ENCODE peak calls at places on chromosomes 1 and 21, in ten cellular contexts. One of them, this sample, is unnamed.

GRCh38 chr1:46205794-46206193 is 2.7 kb downstream of the LURAP1 start:
- DNase-seq in GM06990: no peak
- DNase-seq in thyroid gland: no peak
- DNase-seq in tibial nerve: no peak
- DNase-seq in CD8-positive, alpha-beta T cell: no peak
- DNase-seq in AG04450: no peak
- DNase-seq in cardiac muscle cell: no peak
- DNase-seq in lower lobe of right lung: no peak
- DNase-seq in Caco-2: no peak
- DNase-seq in spleen: no peak
- DNase-seq in this sample: no peak

GRCh38 chr1:223704921-223705878 is 7.1 kb upstream of the CAPN2 start:
- DNase-seq in GM06990: no peak
- DNase-seq in thyroid gland: no peak
- DNase-seq in tibial nerve: no peak
- DNase-seq in CD8-positive, alpha-beta T cell: no peak
- DNase-seq in AG04450: no peak
- DNase-seq in cardiac muscle cell: peak; percentile 74
- DNase-seq in lower lobe of right lung: no peak
- DNase-seq in Caco-2: no peak
- DNase-seq in spleen: no peak
- DNase-seq in this sample: no peak

GRCh38 chr21:42366292-42367010 is at the start of gene TFF1:
- DNase-seq in GM06990: no peak
- DNase-seq in thyroid gland: no peak
- DNase-seq in tibial nerve: no peak
- DNase-seq in CD8-positive, alpha-beta T cell: no peak
- DNase-seq in AG04450: no peak
- DNase-seq in cardiac muscle cell: no peak
- DNase-seq in lower lobe of right lung: no peak
- DNase-seq in Caco-2: peak; percentile 66
- DNase-seq in spleen: no peak
- DNase-seq in this sample: no peak

GRCh38 chr1:151990856-151991198 is 2.8 kb downstream of the S100A10 start:
- DNase-seq in GM06990: no peak
- DNase-seq in thyroid gland: peak; percentile 58
- DNase-seq in tibial nerve: no peak
- DNase-seq in CD8-positive, alpha-beta T cell: no peak
- DNase-seq in AG04450: no peak
- DNase-seq in cardiac muscle cell: peak; percentile 40
- DNase-seq in lower lobe of right lung: no peak
- DNase-seq in Caco-2: no peak
- DNase-seq in spleen: no peak
- DNase-seq in this sample: no peak

GRCh38 chr1:226400519-226401406 is 7.1 kb downstream of the PARP1 start:
- DNase-seq in GM06990: no peak
- DNase-seq in thyroid gland: no peak
- DNase-seq in tibial nerve: no peak
- DNase-seq in CD8-positive, alpha-beta T cell: no peak
- DNase-seq in AG04450: no peak
- DNase-seq in cardiac muscle cell: no peak
- DNase-seq in lower lobe of right lung: no peak
- DNase-seq in Caco-2: no peak
- DNase-seq in spleen: no peak
- DNase-seq in this sample: no peak

GRCh38 chr1:186828612-186829542 is at the start of gene PLA2G4A:
- DNase-seq in GM06990: no peak
- DNase-seq in thyroid gland: peak; percentile 38
- DNase-seq in tibial nerve: peak; percentile 15
- DNase-seq in CD8-positive, alpha-beta T cell: no peak
- DNase-seq in AG04450: no peak
- DNase-seq in cardiac muscle cell: peak; percentile 46
- DNase-seq in lower lobe of right lung: peak; percentile 69
- DNase-seq in Caco-2: peak; percentile 40
- DNase-seq in spleen: peak; percentile 79
- DNase-seq in this sample: no peak

GRCh38 chr1:114668373-114668772 is 1.5 kb downstream of the DENND2C start:
- DNase-seq in GM06990: no peak
- DNase-seq in thyroid gland: no peak
- DNase-seq in tibial nerve: no peak
- DNase-seq in CD8-positive, alpha-beta T cell: no peak
- DNase-seq in AG04450: no peak
- DNase-seq in cardiac muscle cell: no peak
- DNase-seq in lower lobe of right lung: no peak
- DNase-seq in Caco-2: no peak
- DNase-seq in spleen: no peak
- DNase-seq in this sample: no peak

GRCh38 chr1:220339581-220339980 is 67.3 kb upstream of the RAB3GAP2 start:
- DNase-seq in GM06990: no peak
- DNase-seq in thyroid gland: no peak
- DNase-seq in tibial nerve: no peak
- DNase-seq in CD8-positive, alpha-beta T cell: no peak
- DNase-seq in AG04450: no peak
- DNase-seq in cardiac muscle cell: no peak
- DNase-seq in lower lobe of right lung: no peak
- DNase-seq in Caco-2: no peak
- DNase-seq in spleen: no peak
- DNase-seq in this sample: no peak

GRCh38 chr1:17097787-17098186 is 21.5 kb downstream of the PADI2 start:
- DNase-seq in GM06990: no peak
- DNase-seq in thyroid gland: no peak
- DNase-seq in tibial nerve: no peak
- DNase-seq in CD8-positive, alpha-beta T cell: no peak
- DNase-seq in AG04450: no peak
- DNase-seq in cardiac muscle cell: no peak
- DNase-seq in lower lobe of right lung: no peak
- DNase-seq in Caco-2: no peak
- DNase-seq in spleen: peak; percentile 85
- DNase-seq in this sample: no peak

GRCh38 chr1:29270881-29271390 is 34.6 kb downstream of the PTPRU start:
- DNase-seq in GM06990: no peak
- DNase-seq in thyroid gland: no peak
- DNase-seq in tibial nerve: no peak
- DNase-seq in CD8-positive, alpha-beta T cell: no peak
- DNase-seq in AG04450: no peak
- DNase-seq in cardiac muscle cell: no peak
- DNase-seq in lower lobe of right lung: no peak
- DNase-seq in Caco-2: no peak
- DNase-seq in spleen: no peak
- DNase-seq in this sample: no peak

GRCh38 chr1:245579881-245580280 is 425.1 kb downstream of the KIF26B start:
- DNase-seq in GM06990: no peak
- DNase-seq in thyroid gland: no peak
- DNase-seq in tibial nerve: no peak
- DNase-seq in CD8-positive, alpha-beta T cell: no peak
- DNase-seq in AG04450: no peak
- DNase-seq in cardiac muscle cell: no peak
- DNase-seq in lower lobe of right lung: no peak
- DNase-seq in Caco-2: no peak
- DNase-seq in spleen: no peak
- DNase-seq in this sample: no peak

GRCh38 chr1:12519708-12520364 is 98.2 kb downstream of the DHRS3 start:
- DNase-seq in GM06990: no peak
- DNase-seq in thyroid gland: no peak
- DNase-seq in tibial nerve: no peak
- DNase-seq in CD8-positive, alpha-beta T cell: no peak
- DNase-seq in AG04450: no peak
- DNase-seq in cardiac muscle cell: no peak
- DNase-seq in lower lobe of right lung: no peak
- DNase-seq in Caco-2: no peak
- DNase-seq in spleen: no peak
- DNase-seq in this sample: no peak

DNA sequence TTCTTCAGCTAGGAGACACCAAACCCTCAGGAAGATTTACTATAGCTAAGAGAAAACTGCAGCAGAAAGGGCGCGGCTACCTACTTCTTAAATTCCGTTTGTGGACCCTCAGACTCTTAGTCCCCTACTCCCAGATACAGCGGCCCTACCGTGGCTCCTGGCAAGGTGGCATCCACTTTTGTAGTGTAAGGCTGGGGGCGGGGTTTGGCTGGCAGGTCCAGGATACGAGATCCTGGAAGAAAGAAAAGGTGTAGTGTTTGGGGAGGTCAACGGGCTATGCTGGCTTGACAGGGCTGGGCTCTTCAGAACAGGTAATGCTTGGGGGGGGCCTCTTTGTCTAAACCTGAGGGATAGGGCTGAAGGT is 280 bp downstream of the CREB3L4 start:
- DNase-seq in GM06990: no peak
- DNase-seq in thyroid gland: peak; percentile 67
- DNase-seq in tibial nerve: no peak
- DNase-seq in CD8-positive, alpha-beta T cell: no peak
- DNase-seq in AG04450: no peak
- DNase-seq in cardiac muscle cell: no peak
- DNase-seq in lower lobe of right lung: peak; percentile 79
- DNase-seq in Caco-2: peak; percentile 33
- DNase-seq in spleen: peak; percentile 86
- DNase-seq in this sample: no peak
- TF ChIP-seq CTCF in GM06990: no peak
- TF ChIP-seq CTCF in thyroid gland: no peak
- TF ChIP-seq CTCF in tibial nerve: no peak
- TF ChIP-seq CTCF in CD8-positive, alpha-beta T cell: no peak
- TF ChIP-seq CTCF in AG04450: no peak
- TF ChIP-seq CTCF in cardiac muscle cell: no peak
- TF ChIP-seq CTCF in lower lobe of right lung: no peak
- TF ChIP-seq CTCF in Caco-2: no peak
- TF ChIP-seq CTCF in spleen: no peak
- TF ChIP-seq CTCF in this sample: no peak

GRCh38 chr1:231550448-231550781 is 21.9 kb downstream of the TSNAX start:
- DNase-seq in GM06990: no peak
- DNase-seq in thyroid gland: no peak
- DNase-seq in tibial nerve: no peak
- DNase-seq in CD8-positive, alpha-beta T cell: no peak
- DNase-seq in AG04450: no peak
- DNase-seq in cardiac muscle cell: peak; percentile 43
- DNase-seq in lower lobe of right lung: no peak
- DNase-seq in Caco-2: peak; percentile 62
- DNase-seq in spleen: no peak
- DNase-seq in this sample: no peak
- TF ChIP-seq CTCF in GM06990: peak; percentile 60
- TF ChIP-seq CTCF in thyroid gland: peak; percentile 12
- TF ChIP-seq CTCF in tibial nerve: peak; percentile 13
- TF ChIP-seq CTCF in CD8-positive, alpha-beta T cell: peak; percentile 45
- TF ChIP-seq CTCF in AG04450: peak; percentile 59
- TF ChIP-seq CTCF in cardiac muscle cell: peak; percentile 48
- TF ChIP-seq CTCF in lower lobe of right lung: peak; percentile 30
- TF ChIP-seq CTCF in Caco-2: peak; percentile 73
- TF ChIP-seq CTCF in spleen: no peak
- TF ChIP-seq CTCF in this sample: peak; percentile 40

GRCh38 chr1:157176591-157177121 is 38.5 kb upstream of the ETV3 start:
- DNase-seq in GM06990: no peak
- DNase-seq in thyroid gland: peak; percentile 60
- DNase-seq in tibial nerve: no peak
- DNase-seq in CD8-positive, alpha-beta T cell: no peak
- DNase-seq in AG04450: no peak
- DNase-seq in cardiac muscle cell: no peak
- DNase-seq in lower lobe of right lung: no peak
- DNase-seq in Caco-2: no peak
- DNase-seq in spleen: no peak
- DNase-seq in this sample: no peak

GRCh38 chr1:157176016-157176415 is 37.8 kb upstream of the ETV3 start:
- DNase-seq in GM06990: no peak
- DNase-seq in thyroid gland: no peak
- DNase-seq in tibial nerve: no peak
- DNase-seq in CD8-positive, alpha-beta T cell: no peak
- DNase-seq in AG04450: no peak
- DNase-seq in cardiac muscle cell: no peak
- DNase-seq in lower lobe of right lung: no peak
- DNase-seq in Caco-2: no peak
- DNase-seq in spleen: no peak
- DNase-seq in this sample: no peak

GRCh38 chr1:157170677-157171515 is 32.7 kb upstream of the ETV3 start:
- DNase-seq in GM06990: no peak
- DNase-seq in thyroid gland: peak; percentile 12
- DNase-seq in tibial nerve: no peak
- DNase-seq in CD8-positive, alpha-beta T cell: no peak
- DNase-seq in AG04450: no peak
- DNase-seq in cardiac muscle cell: peak; percentile 75
- DNase-seq in lower lobe of right lung: peak; percentile 67
- DNase-seq in Caco-2: peak; percentile 67
- DNase-seq in spleen: no peak
- DNase-seq in this sample: peak; percentile 33

GRCh38 chr1:157177701-157178380 is 39.6 kb upstream of the ETV3 start:
- DNase-seq in GM06990: no peak
- DNase-seq in thyroid gland: no peak
- DNase-seq in tibial nerve: no peak
- DNase-seq in CD8-positive, alpha-beta T cell: no peak
- DNase-seq in AG04450: no peak
- DNase-seq in cardiac muscle cell: peak; percentile 39
- DNase-seq in lower lobe of right lung: no peak
- DNase-seq in Caco-2: no peak
- DNase-seq in spleen: no peak
- DNase-seq in this sample: no peak

DNA sequence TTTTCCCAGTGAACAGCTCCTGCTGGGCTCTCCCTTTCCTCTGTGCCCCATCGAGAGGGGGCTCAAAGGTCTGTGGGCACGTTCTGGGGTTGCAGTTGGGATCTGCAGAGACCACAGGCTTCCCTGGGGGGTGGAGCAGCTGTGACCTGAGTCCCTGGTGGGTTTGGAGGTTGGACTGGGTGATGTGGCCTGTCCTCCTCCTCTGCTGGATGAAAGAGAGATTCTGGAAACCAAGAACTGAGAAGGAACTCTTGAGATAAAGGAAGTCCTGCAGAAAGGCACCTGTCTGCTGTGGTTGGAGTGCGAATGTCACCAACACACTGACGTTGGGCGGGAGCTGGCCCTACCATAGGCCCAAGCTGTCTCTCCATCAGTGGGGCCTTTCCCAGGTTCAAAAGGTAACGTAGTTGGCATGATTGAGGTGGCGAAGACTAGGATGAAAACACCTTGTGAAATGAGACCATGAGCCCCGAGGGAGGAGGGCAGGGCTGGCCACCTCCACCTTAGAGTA is 35.8 kb upstream of the ETV3 start:
- DNase-seq in GM06990: no peak
- DNase-seq in thyroid gland: no peak
- DNase-seq in tibial nerve: no peak
- DNase-seq in CD8-positive, alpha-beta T cell: no peak
- DNase-seq in AG04450: no peak
- DNase-seq in cardiac muscle cell: no peak
- DNase-seq in lower lobe of right lung: no peak
- DNase-seq in Caco-2: no peak
- DNase-seq in spleen: no peak
- DNase-seq in this sample: no peak
- TF ChIP-seq CTCF in GM06990: no peak
- TF ChIP-seq CTCF in thyroid gland: no peak
- TF ChIP-seq CTCF in tibial nerve: no peak
- TF ChIP-seq CTCF in CD8-positive, alpha-beta T cell: no peak
- TF ChIP-seq CTCF in AG04450: no peak
- TF ChIP-seq CTCF in cardiac muscle cell: no peak
- TF ChIP-seq CTCF in lower lobe of right lung: no peak
- TF ChIP-seq CTCF in Caco-2: no peak
- TF ChIP-seq CTCF in spleen: no peak
- TF ChIP-seq CTCF in this sample: no peak

DNA sequence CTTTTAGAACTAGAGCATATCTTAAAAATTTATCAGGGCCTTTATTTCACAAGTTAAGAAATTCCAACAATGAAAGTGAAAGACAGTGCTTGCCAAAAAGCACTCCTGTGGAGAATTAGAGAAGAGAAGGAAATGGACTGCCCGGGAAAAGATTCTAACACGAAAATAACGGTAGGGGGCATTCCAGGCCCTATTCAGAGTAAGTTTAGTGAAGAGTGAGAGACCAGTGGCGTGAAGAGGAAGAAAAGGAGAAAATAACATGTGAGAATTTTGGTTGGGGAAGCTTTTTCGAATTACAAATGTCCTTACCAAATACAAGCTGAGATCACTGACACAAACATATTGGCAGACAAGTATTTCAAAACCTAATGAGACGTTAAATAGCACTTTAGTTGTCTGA is 38.4 kb upstream of the RBM34 start:
- DNase-seq in GM06990: no peak
- DNase-seq in thyroid gland: peak; percentile 22
- DNase-seq in tibial nerve: no peak
- DNase-seq in CD8-positive, alpha-beta T cell: no peak
- DNase-seq in AG04450: no peak
- DNase-seq in cardiac muscle cell: peak; percentile 18
- DNase-seq in lower lobe of right lung: no peak
- DNase-seq in Caco-2: no peak
- DNase-seq in spleen: no peak
- DNase-seq in this sample: no peak
- TF ChIP-seq CTCF in GM06990: peak; percentile 36
- TF ChIP-seq CTCF in thyroid gland: peak; percentile 65
- TF ChIP-seq CTCF in tibial nerve: no peak
- TF ChIP-seq CTCF in CD8-positive, alpha-beta T cell: no peak
- TF ChIP-seq CTCF in AG04450: peak; percentile 52
- TF ChIP-seq CTCF in cardiac muscle cell: peak; percentile 63
- TF ChIP-seq CTCF in lower lobe of right lung: peak; percentile 31
- TF ChIP-seq CTCF in Caco-2: no peak
- TF ChIP-seq CTCF in spleen: no peak
- TF ChIP-seq CTCF in this sample: no peak